ENCODE peak calls at places on chromosomes 7 and 10, in nine cellular contexts. T is PC-9, K is psoas muscle, Y is tibial nerve, R is HepG2, P is foreskin fibroblast, U is B cell, S is AG09319, M is HFF-Myc. A is an unnamed sample.

GRCh38 chr10:77501152-77501845 is 136.3 kb downstream of the KCNMA1 start:
- DNase-seq in T (no peak), K (peak; percentile 39), Y (no peak), R (no peak), P (peak; percentile 98), U (no peak), S (no peak), M (no peak), A (no peak)

GRCh38 chr7:65448824-65449504 is 75.3 kb downstream of the ZNF92 start:
- DNase-seq in T (no peak), K (no peak), Y (no peak), R (no peak), P (peak; percentile 12), U (no peak), S (peak; percentile 7), M (peak; percentile 29), A (no peak)

GRCh38 chr10:52631648-52632047 is 140.9 kb downstream of the MBL2 start:
- DNase-seq in T (no peak), K (no peak), Y (no peak), R (no peak), P (no peak), U (no peak), S (no peak), M (no peak), A (no peak)

GRCh38 chr7:108805808-108806397 is 236.2 kb downstream of the DNAJB9 start:
- DNase-seq in T (no peak), K (no peak), Y (no peak), R (peak; percentile 5), P (peak; percentile 38), U (no peak), S (no peak), M (peak; percentile 14), A (no peak)

GRCh38 chr7:129851174-129851573 is 101.6 kb downstream of the UBE2H start:
- DNase-seq in T (no peak), K (no peak), Y (no peak), R (no peak), P (no peak), U (no peak), S (no peak), M (no peak), A (no peak)

GRCh38 chr10:86681047-86681446 is 12.7 kb downstream of the LDB3 start:
- DNase-seq in T (peak; percentile 53), K (peak; percentile 60), Y (no peak), R (no peak), P (no peak), U (no peak), S (no peak), M (no peak), A (no peak)

GRCh38 chr7:111137296-111138195 is 46.6 kb downstream of the LRRN3 start:
- DNase-seq in T (peak; percentile 18), K (no peak), Y (no peak), R (no peak), P (peak; percentile 56), U (peak; percentile 41), S (no peak), M (no peak), A (no peak)

GRCh38 chr10:99535764-99536399 is 3.1 kb downstream of the NKX2-3 start:
- DNase-seq in T (no peak), K (no peak), Y (no peak), R (no peak), P (no peak), U (no peak), S (no peak), M (no peak), A (no peak)

GRCh38 chr10:56178210-56178609 is 182.8 kb downstream of the ZWINT start:
- DNase-seq in T (no peak), K (no peak), Y (no peak), R (no peak), P (no peak), U (no peak), S (no peak), M (no peak), A (no peak)

GRCh38 chr7:111370002-111370401 is 192.3 kb downstream of the IMMP2L start:
- DNase-seq in T (no peak), K (no peak), Y (no peak), R (no peak), P (no peak), U (no peak), S (no peak), M (no peak), A (no peak)

GRCh38 chr10:124709862-124710261 is 34.3 kb downstream of the FAM53B start:
- DNase-seq in T (no peak), K (peak; percentile 58), Y (no peak), R (no peak), P (no peak), U (no peak), S (no peak), M (no peak), A (peak; percentile 85)

GRCh38 chr10:90862908-90863514 is 5.2 kb upstream of the HTR7 start:
- DNase-seq in T (no peak), K (no peak), Y (no peak), R (peak; percentile 16), P (peak; percentile 74), U (no peak), S (no peak), M (no peak), A (no peak)

GRCh38 chr7:73354787-73355186 is 26.8 kb downstream of the FKBP6 start:
- DNase-seq in T (no peak), K (no peak), Y (no peak), R (no peak), P (no peak), U (no peak), S (no peak), M (no peak), A (no peak)

GRCh38 chr7:44796034-44796503 is 412 bp upstream of the PPIA start:
- DNase-seq in T (no peak), K (no peak), Y (peak; percentile 21), R (peak; percentile 53), P (peak; percentile 69), U (peak; percentile 48), S (peak; percentile 18), M (no peak), A (no peak)

GRCh38 chr7:69994218-69994617 is 395.9 kb downstream of the AUTS2 start:
- DNase-seq in T (no peak), K (no peak), Y (no peak), R (no peak), P (no peak), U (no peak), S (no peak), M (no peak), A (no peak)

GRCh38 chr7:133735222-133735621 is 391.9 kb upstream of the LRGUK start:
- DNase-seq in T (no peak), K (no peak), Y (no peak), R (no peak), P (peak; percentile 8), U (no peak), S (no peak), M (no peak), A (no peak)

GRCh38 chr10:81403451-81403850 is 471.5 kb upstream of the NRG3 start:
- DNase-seq in T (no peak), K (no peak), Y (no peak), R (no peak), P (no peak), U (no peak), S (no peak), M (no peak), A (no peak)

GRCh38 chr10:1323951-1324350 is 267.8 kb downstream of the WDR37 start:
- DNase-seq in T (no peak), K (no peak), Y (no peak), R (no peak), P (no peak), U (no peak), S (no peak), M (no peak), A (no peak)

GRCh38 chr10:117352724-117353123 is 22.5 kb downstream of the PDZD8 start:
- DNase-seq in T (no peak), K (no peak), Y (no peak), R (no peak), P (no peak), U (no peak), S (no peak), M (no peak), A (no peak)

GRCh38 chr10:61139230-61139928 is 195.4 kb upstream of the RHOBTB1 start:
- DNase-seq in T (no peak), K (no peak), Y (no peak), R (no peak), P (no peak), U (no peak), S (no peak), M (no peak), A (no peak)

GRCh38 chr10:61138728-61139127 is 194.7 kb upstream of the RHOBTB1 start:
- DNase-seq in T (no peak), K (no peak), Y (no peak), R (no peak), P (no peak), U (no peak), S (no peak), M (no peak), A (no peak)

GRCh38 chr10:61140765-61141392 is 196.9 kb upstream of the RHOBTB1 start:
- DNase-seq in T (no peak), K (no peak), Y (peak; percentile 66), R (peak; percentile 68), P (peak; percentile 81), U (no peak), S (peak; percentile 44), M (peak; percentile 84), A (no peak)

GRCh38 chr10:61142987-61143386 is 199.0 kb upstream of the RHOBTB1 start:
- DNase-seq in T (no peak), K (no peak), Y (no peak), R (no peak), P (no peak), U (no peak), S (no peak), M (no peak), A (no peak)
- TF ChIP-seq CTCF in T (no peak), K (no peak), Y (no peak), R (no peak), P (no peak), U (no peak), S (no peak), M (no peak), A (no peak)

GRCh38 chr10:96747734-96748550 is 27.6 kb upstream of the PIK3AP1 start:
- DNase-seq in T (no peak), K (no peak), Y (no peak), R (peak; percentile 16), P (no peak), U (peak; percentile 75), S (no peak), M (no peak), A (peak; percentile 28)
- TF ChIP-seq CTCF in T (no peak), K (no peak), Y (no peak), R (no peak), P (no peak), U (no peak), S (no peak), M (no peak), A (no peak)

DNA sequence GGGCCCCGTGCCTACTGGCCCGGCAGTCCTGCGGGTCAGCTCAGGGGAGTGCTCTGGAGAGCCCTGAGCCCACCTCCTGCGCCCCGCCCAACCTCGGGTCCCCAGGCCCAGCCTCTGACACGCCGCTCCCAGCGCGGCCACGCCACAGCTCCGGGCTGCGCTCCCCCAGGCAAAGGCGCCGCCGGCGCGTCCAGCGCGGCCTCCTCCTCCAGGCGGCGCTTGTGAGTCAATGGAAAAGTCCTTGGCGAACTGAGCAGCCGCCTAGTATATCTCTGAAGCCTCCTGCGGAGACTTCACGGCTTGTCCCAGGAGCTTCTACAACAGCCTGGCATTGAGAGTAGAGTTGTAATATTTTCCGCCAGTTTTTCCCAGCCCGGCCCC is 29.5 kb upstream of the BMS1 start:
- DNase-seq in T (peak; percentile 68), K (peak; percentile 83), Y (peak; percentile 84), R (no peak), P (peak; percentile 90), U (no peak), S (peak; percentile 19), M (peak; percentile 27), A (peak; percentile 69)
- TF ChIP-seq CTCF in T (no peak), K (peak; percentile 88), Y (peak; percentile 70), R (no peak), P (peak; percentile 91), U (peak; percentile 54), S (peak; percentile 71), M (peak; percentile 92), A (peak; percentile 92)

GRCh38 chr7:155545348-155545747 is 1.0 kb downstream of the CNPY1 start:
- DNase-seq in T (no peak), K (no peak), Y (no peak), R (no peak), P (no peak), U (peak; percentile 9), S (no peak), M (no peak), A (no peak)
- TF ChIP-seq CTCF in T (peak; percentile 46), K (no peak), Y (no peak), R (no peak), P (no peak), U (no peak), S (no peak), M (peak; percentile 32), A (no peak)